ENCODE peak calls at places on chromosomes 5 and 9, in five cellular contexts. T, M, L, Y and J are unnamed samples.

GRCh38 chr5:115801984-115802383 is 14.5 kb downstream of the CDO1 start:
- DNase-seq in Y (no peak), M (no peak), L (no peak), T (no peak), J (no peak)

GRCh38 chr5:171537463-171537862 is 118.0 kb downstream of the FGF18 start:
- DNase-seq in T (no peak), Y (no peak), L (no peak), M (peak; percentile 8), J (peak; percentile 21)

GRCh38 chr5:59241119-59241518 is 652.4 kb downstream of the PDE4D start:
- DNase-seq in T (no peak), Y (no peak), L (no peak), M (no peak), J (no peak)

GRCh38 chr5:50881407-50881806 is 215.0 kb downstream of the PARP8 start:
- DNase-seq in T (no peak), L (no peak), M (no peak), Y (no peak), J (no peak)

GRCh38 chr5:95768731-95769130 is 37.6 kb downstream of the RHOBTB3 start:
- DNase-seq in L (no peak), T (no peak), M (no peak), Y (no peak), J (no peak)

GRCh38 chr9:12703996-12704395 is 10.8 kb downstream of the TYRP1 start:
- DNase-seq in T (no peak), Y (no peak), L (no peak), M (no peak), J (no peak)

GRCh38 chr5:137731201-137731600 is 4.7 kb downstream of the KLHL3 start:
- DNase-seq in T (no peak), M (no peak), L (no peak), Y (no peak), J (no peak)

GRCh38 chr5:151952233-151952632 is 27.6 kb upstream of the GLRA1 start:
- DNase-seq in Y (no peak), M (no peak), T (no peak), L (no peak), J (no peak)

GRCh38 chr5:179135006-179135405 is 74.8 kb downstream of the ZNF354C start:
- DNase-seq in M (no peak), T (no peak), L (no peak), Y (no peak), J (no peak)

GRCh38 chr9:86135374-86135773 is 36.0 kb upstream of the GOLM1 start:
- DNase-seq in Y (no peak), L (no peak), M (no peak), T (no peak), J (no peak)

GRCh38 chr5:72314571-72315172 is 5.4 kb downstream of the MRPS27 start:
- DNase-seq in T (peak; percentile 74), L (peak; percentile 36), M (peak; percentile 94), Y (no peak), J (no peak)

GRCh38 chr9:92100237-92100911 is 14.8 kb downstream of the SPTLC1 start:
- DNase-seq in M (peak; percentile 87), L (peak; percentile 82), Y (no peak), T (peak; percentile 51), J (peak; percentile 54)

GRCh38 chr5:50751064-50751657 is 84.7 kb downstream of the PARP8 start:
- DNase-seq in T (peak; percentile 17), L (peak; percentile 30), Y (peak; percentile 9), M (peak; percentile 77), J (no peak)

GRCh38 chr5:163350083-163350482 is 87.3 kb upstream of the CCNG1 start:
- DNase-seq in Y (no peak), L (no peak), M (peak; percentile 46), T (peak; percentile 17), J (no peak)

GRCh38 chr9:134957165-134957944 is 39.6 kb upstream of the FCN1 start:
- DNase-seq in L (no peak), M (no peak), T (no peak), Y (no peak), J (no peak)

GRCh38 chr5:136011427-136012001 is 17.3 kb upstream of the TGFBI start:
- DNase-seq in M (peak; percentile 80), L (no peak), T (no peak), Y (no peak), J (peak; percentile 70)

GRCh38 chr5:87347272-87347671 is 65.5 kb downstream of the CCNH start:
- DNase-seq in Y (no peak), M (peak; percentile 6), T (no peak), L (no peak), J (no peak)

GRCh38 chr5:135016926-135017325 is 17.1 kb downstream of the PITX1 start:
- DNase-seq in Y (no peak), M (no peak), T (no peak), L (no peak), J (no peak)

GRCh38 chr5:126309860-126310259 is 113.3 kb upstream of the GRAMD2B start:
- DNase-seq in T (no peak), Y (no peak), M (peak; percentile 15), L (no peak), J (no peak)

GRCh38 chr9:70362952-70363351 is 51.5 kb downstream of the KLF9 start:
- DNase-seq in L (no peak), T (no peak), Y (no peak), M (no peak), J (no peak)

GRCh38 chr9:86175743-86176456 is 76.5 kb upstream of the GOLM1 start:
- DNase-seq in T (no peak), M (no peak), Y (no peak), L (no peak), J (no peak)

GRCh38 chr9:92501671-92502393 is 19.5 kb upstream of the ASPN start:
- DNase-seq in L (peak; percentile 49), T (peak; percentile 42), M (peak; percentile 55), Y (peak; percentile 29), J (peak; percentile 36)

GRCh38 chr5:60993425-60993824 is 48.4 kb downstream of the NDUFAF2 start:
- DNase-seq in M (no peak), Y (no peak), L (no peak), T (no peak), J (no peak)

GRCh38 chr5:137350791-137351190 is 148.3 kb downstream of the SPOCK1 start:
- DNase-seq in M (no peak), L (no peak), Y (no peak), T (no peak), J (no peak)

GRCh38 chr5:124764992-124765611 is 18.7 kb upstream of the ZNF608 start:
- DNase-seq in Y (no peak), M (no peak), T (no peak), L (no peak), J (no peak)